ENCODE peak calls at places on chromosomes 5 and 9, in five cellular contexts. O is H9, I is IMR-90, J is neuronal stem cell, P is H1. V is an unnamed sample. For H3K27me3, the result is how much of the 10 kb centered on the place peaks cover.

GRCh38 chr5:173334808-173335207 is 6.6 kb upstream of the STC2 start:
- DNase-seq in J (no peak), I (peak), P (no peak), O (no peak), V (no peak)

GRCh38 chr9:121989010-121989409 is 104.1 kb downstream of the TTLL11 start:
- DNase-seq in I (peak), P (peak), O (peak), J (peak), V (no peak)

GRCh38 chr5:178104492-178104891 is 8.8 kb upstream of the N4BP3 start:
- DNase-seq in P (no peak), J (no peak), O (no peak), I (no peak), V (no peak)

GRCh38 chr5:59548807-59549357 is 344.6 kb downstream of the PDE4D start:
- DNase-seq in P (no peak), J (no peak), O (no peak), I (no peak), V (no peak)

GRCh38 chr9:6417186-6417585 is 4.2 kb downstream of the UHRF2 start:
- DNase-seq in I (peak), O (no peak), P (no peak), J (no peak), V (peak)

GRCh38 chr9:12538842-12539584 is 154.2 kb upstream of the TYRP1 start:
- DNase-seq in I (no peak), P (no peak), O (peak), J (no peak), V (no peak)

GRCh38 chr9:92463989-92464388 is 18.3 kb downstream of the ASPN start:
- DNase-seq in J (no peak), O (no peak), I (peak), P (no peak), V (peak)

GRCh38 chr5:39211773-39212172 is 7.6 kb downstream of the FYB1 start:
- DNase-seq in J (no peak), P (no peak), O (no peak), I (no peak), V (no peak)

GRCh38 chr9:72352911-72353388 is 12.1 kb downstream of the ZFAND5 start:
- DNase-seq in J (no peak), I (peak), P (no peak), O (no peak), V (peak)

GRCh38 chr5:13356226-13356625 is 588.3 kb downstream of the DNAH5 start:
- DNase-seq in P (no peak), O (no peak), J (no peak), I (no peak), V (no peak)

GRCh38 chr9:136700959-136701664 is 11.3 kb upstream of the DIPK1B start:
- DNase-seq in I (peak), P (no peak), O (no peak), J (no peak), V (no peak)

GRCh38 chr5:60997721-60998120 is 52.7 kb downstream of the NDUFAF2 start:
- DNase-seq in I (no peak), O (no peak), J (no peak), P (no peak), V (no peak)

GRCh38 chr9:137168907-137169763 is 716 bp downstream of the LRRC26 start:
- DNase-seq in O (peak), P (no peak), J (peak), I (peak), V (peak)

GRCh38 chr9:127291379-127291778 is 26.8 kb downstream of the GARNL3 start:
- DNase-seq in O (no peak), I (no peak), J (no peak), P (no peak), V (no peak)

GRCh38 chr5:2642684-2643325 is 108.7 kb downstream of the IRX2 start:
- DNase-seq in I (no peak), P (no peak), J (no peak), O (no peak), V (no peak)

GRCh38 chr9:21110708-21111576 is 30.7 kb downstream of the IFNW1 start:
- DNase-seq in O (no peak), J (peak), P (no peak), I (peak), V (peak)

GRCh38 chr9:93254806-93255519 is 71.0 kb downstream of the WNK2 start:
- DNase-seq in I (no peak), P (no peak), J (no peak), O (peak), V (no peak)

GRCh38 chr5:36646507-36647023 is 40.2 kb downstream of the SLC1A3 start:
- DNase-seq in I (no peak), O (no peak), P (no peak), J (no peak), V (no peak)

DNA sequence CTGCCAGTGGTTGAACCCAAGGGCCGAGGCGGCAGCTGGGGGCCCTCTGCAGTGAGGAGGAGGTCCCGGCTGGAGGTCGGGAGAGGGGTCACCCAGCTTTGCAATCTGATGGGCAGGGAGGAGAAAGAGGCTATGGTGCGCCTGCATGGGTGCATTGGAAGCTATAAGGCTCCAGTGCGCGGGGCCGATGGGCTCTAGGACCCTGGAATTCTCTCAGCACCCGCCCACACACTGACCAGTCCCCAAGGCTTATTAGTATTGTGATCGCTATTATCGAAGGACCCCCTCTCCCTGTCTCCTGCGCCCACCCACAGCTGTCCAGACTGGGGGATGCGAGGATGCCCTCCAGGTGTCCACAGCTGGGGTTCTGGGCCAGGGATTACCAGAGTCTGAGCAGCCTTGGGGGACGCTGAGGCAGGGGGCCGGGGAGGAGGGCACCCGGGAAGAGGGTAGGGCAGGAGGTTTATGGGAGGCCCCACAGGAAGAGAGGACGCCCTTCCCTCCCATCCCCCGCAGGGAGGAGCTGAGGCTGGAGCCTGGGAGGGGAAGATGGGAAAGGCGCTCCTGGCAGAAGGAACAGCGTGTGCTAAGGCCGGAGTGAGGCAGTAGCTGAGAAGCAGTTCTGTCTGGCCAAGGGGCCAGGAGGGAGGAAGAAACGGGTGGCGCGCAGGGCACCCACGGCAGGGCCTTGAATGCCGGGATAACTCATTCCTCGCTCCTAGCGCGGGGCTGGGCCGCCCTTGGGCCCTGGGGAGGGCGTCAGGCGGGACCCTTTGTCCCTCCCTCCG is 24.2 kb downstream of the C9orf50 start:
- DNase-seq in O (peak), J (peak), P (no peak), I (peak), V (peak)
- H2AK5ac ChIP-seq in O (no peak), J (peak), P (no peak), I (peak), V (peak)

GRCh38 chr5:176632777-176633176 is 2.3 kb downstream of the EIF4E1B start:
- DNase-seq in J (no peak), O (no peak), P (no peak), I (no peak), V (no peak)
- H3K27me3 ChIP-seq in J (half or more), O (under half), P (under half), I (half or more), V (half or more)

GRCh38 chr5:151158287-151158661 is 695 bp upstream of the ANXA6 start:
- DNase-seq in O (peak), P (no peak), J (no peak), I (no peak), V (no peak)

GRCh38 chr5:151157426-151158286 is at the start of gene ANXA6:
- DNase-seq in P (peak), O (peak), I (peak), J (peak), V (peak)

GRCh38 chr5:151155777-151156731 is 1.5 kb downstream of the ANXA6 start:
- DNase-seq in O (no peak), I (peak), J (no peak), P (no peak), V (peak)

GRCh38 chr5:151155149-151155776 is 2.3 kb downstream of the ANXA6 start:
- DNase-seq in I (peak), O (no peak), P (no peak), J (no peak), V (no peak)

DNA sequence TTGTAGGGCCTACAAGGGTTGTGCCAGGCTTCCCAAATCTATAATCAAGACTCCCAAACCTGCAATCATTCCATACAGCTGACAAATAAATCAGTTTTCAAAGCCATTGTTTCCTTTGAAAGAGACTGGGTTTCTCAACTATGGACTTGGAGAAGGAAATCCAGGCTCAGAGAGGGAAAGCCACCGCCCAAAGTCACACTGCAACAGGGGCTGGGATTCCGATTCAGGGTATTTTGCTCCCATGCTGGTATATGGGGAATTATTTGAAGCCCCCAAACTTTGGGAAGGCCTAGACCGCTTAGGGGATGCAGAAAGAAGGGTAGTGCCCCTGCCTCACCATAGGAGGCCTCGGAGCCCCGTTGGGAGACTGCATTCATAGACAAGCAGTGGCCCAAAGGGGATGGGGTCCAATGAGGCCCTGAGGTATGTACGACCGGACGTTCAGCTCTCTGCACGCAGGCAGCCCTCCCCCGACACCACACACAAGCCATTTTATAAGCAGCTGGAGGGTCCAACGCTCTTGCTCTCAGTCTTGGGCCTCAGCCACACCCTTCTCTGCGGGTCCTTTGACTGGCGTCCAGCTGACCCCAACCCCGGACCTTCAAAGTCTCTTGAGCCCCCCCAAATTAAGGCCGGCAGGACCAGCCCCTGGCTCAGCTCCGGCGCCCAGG is 712 bp downstream of the ANXA6 start:
- DNase-seq in P (no peak), I (peak), O (peak), J (no peak), V (peak)
- H4K91ac ChIP-seq in P (peak), I (peak), O (no peak), J (no peak), V (peak)

GRCh38 chr9:97503862-97504210 is 2.4 kb downstream of the TMOD1 start:
- DNase-seq in P (no peak), I (no peak), J (no peak), O (no peak), V (no peak)
- H2AK5ac ChIP-seq in P (no peak), I (peak), J (no peak), O (no peak), V (no peak)

DNA sequence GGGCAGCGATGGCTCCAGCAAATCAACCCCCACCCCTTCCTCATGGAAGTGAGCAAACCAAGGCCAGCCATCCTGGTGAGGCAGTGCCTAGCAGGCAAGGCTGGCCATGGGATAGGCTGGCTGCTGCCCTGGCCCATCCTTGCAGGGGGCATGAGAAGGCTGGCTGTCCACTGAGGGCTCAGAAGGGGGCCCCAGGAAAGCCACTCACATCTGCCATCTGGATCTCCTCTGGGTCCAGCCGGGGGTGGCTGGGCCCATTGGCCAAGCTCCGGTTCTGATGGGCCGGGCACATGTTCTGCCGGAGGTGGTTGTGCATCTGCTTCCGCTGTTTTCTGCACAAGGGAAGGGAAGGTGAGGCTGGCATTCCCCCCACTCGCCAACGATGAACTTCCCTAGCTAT is 57.1 kb downstream of the PSD2 start:
- DNase-seq in O (no peak), P (no peak), I (no peak), J (no peak), V (no peak)
- H3K27me3 ChIP-seq in O (under half), P (under half), I (half or more), J (half or more), V (half or more)

GRCh38 chr5:68562308-68562707 is 346.8 kb downstream of the PIK3R1 start:
- DNase-seq in O (no peak), J (no peak), I (peak), P (no peak), V (peak)

GRCh38 chr5:68565427-68565826 is 349.9 kb downstream of the PIK3R1 start:
- DNase-seq in P (no peak), I (no peak), O (no peak), J (no peak), V (no peak)
- H4K91ac ChIP-seq in P (no peak), I (no peak), O (no peak), J (no peak), V (no peak)

GRCh38 chr9:106920701-106921283 is 57.8 kb downstream of the ZNF462 start:
- DNase-seq in I (peak), J (peak), O (no peak), P (no peak), V (peak)
- H2AK5ac ChIP-seq in I (peak), J (no peak), O (no peak), P (peak), V (peak)